ENCODE peak calls at places on chromosomes 11 and 22, in seven cellular contexts. One of them, this sample, is unnamed.

GRCh38 chr22:48746789-48747425 is 1080.8 kb downstream of the BRD1 start:
- DNase-seq in NB4: no peak
- DNase-seq in transverse colon: no peak
- DNase-seq in heart left ventricle: no peak
- DNase-seq in body of pancreas: no peak
- DNase-seq in sigmoid colon: peak
- DNase-seq in uterus: no peak
- DNase-seq in this sample: no peak

GRCh38 chr11:96235725-96236124 is 107.3 kb downstream of the MAML2 start:
- DNase-seq in heart left ventricle: no peak
- DNase-seq in transverse colon: no peak
- DNase-seq in NB4: no peak
- DNase-seq in uterus: no peak
- DNase-seq in body of pancreas: no peak
- DNase-seq in sigmoid colon: no peak
- DNase-seq in this sample: no peak

GRCh38 chr11:116328410-116328809 is 444.4 kb downstream of the BUD13 start:
- DNase-seq in uterus: no peak
- DNase-seq in body of pancreas: no peak
- DNase-seq in transverse colon: no peak
- DNase-seq in heart left ventricle: no peak
- DNase-seq in sigmoid colon: no peak
- DNase-seq in NB4: no peak
- DNase-seq in this sample: no peak

GRCh38 chr22:24101966-24102365 is 79.3 kb upstream of the SUSD2 start:
- DNase-seq in sigmoid colon: no peak
- DNase-seq in heart left ventricle: peak
- DNase-seq in transverse colon: no peak
- DNase-seq in body of pancreas: no peak
- DNase-seq in uterus: no peak
- DNase-seq in NB4: peak
- DNase-seq in this sample: peak

GRCh38 chr11:79244175-79244804 is 196.5 kb downstream of the TENM4 start:
- DNase-seq in NB4: peak
- DNase-seq in uterus: peak
- DNase-seq in sigmoid colon: no peak
- DNase-seq in heart left ventricle: no peak
- DNase-seq in transverse colon: no peak
- DNase-seq in body of pancreas: no peak
- DNase-seq in this sample: no peak

GRCh38 chr11:83681045-83681781 is 395.0 kb upstream of the CCDC90B start:
- DNase-seq in NB4: no peak
- DNase-seq in transverse colon: no peak
- DNase-seq in sigmoid colon: no peak
- DNase-seq in body of pancreas: no peak
- DNase-seq in uterus: no peak
- DNase-seq in heart left ventricle: no peak
- DNase-seq in this sample: no peak

GRCh38 chr22:43202756-43203155 is 15.8 kb upstream of the TTLL12 start:
- DNase-seq in transverse colon: no peak
- DNase-seq in heart left ventricle: no peak
- DNase-seq in body of pancreas: no peak
- DNase-seq in NB4: no peak
- DNase-seq in uterus: no peak
- DNase-seq in sigmoid colon: no peak
- DNase-seq in this sample: no peak

GRCh38 chr11:64441127-64441526 is 82.2 kb downstream of the RPS6KA4 start:
- DNase-seq in uterus: no peak
- DNase-seq in NB4: no peak
- DNase-seq in body of pancreas: no peak
- DNase-seq in heart left ventricle: no peak
- DNase-seq in transverse colon: no peak
- DNase-seq in sigmoid colon: no peak
- DNase-seq in this sample: no peak

GRCh38 chr22:19882446-19883381 is 28.0 kb upstream of the GNB1L start:
- DNase-seq in sigmoid colon: peak
- DNase-seq in uterus: peak
- DNase-seq in body of pancreas: peak
- DNase-seq in transverse colon: no peak
- DNase-seq in NB4: no peak
- DNase-seq in heart left ventricle: peak
- DNase-seq in this sample: peak

GRCh38 chr11:32758291-32758690 is 36.2 kb downstream of the CCDC73 start:
- DNase-seq in uterus: no peak
- DNase-seq in body of pancreas: no peak
- DNase-seq in heart left ventricle: no peak
- DNase-seq in transverse colon: no peak
- DNase-seq in NB4: no peak
- DNase-seq in sigmoid colon: no peak
- DNase-seq in this sample: no peak

GRCh38 chr11:124886476-124886875 is 11.2 kb downstream of the ROBO4 start:
- DNase-seq in NB4: no peak
- DNase-seq in sigmoid colon: peak
- DNase-seq in body of pancreas: no peak
- DNase-seq in heart left ventricle: no peak
- DNase-seq in transverse colon: no peak
- DNase-seq in uterus: no peak
- DNase-seq in this sample: no peak

GRCh38 chr11:134988495-134988894 is 576.5 kb upstream of the B3GAT1 start:
- DNase-seq in sigmoid colon: no peak
- DNase-seq in uterus: no peak
- DNase-seq in transverse colon: no peak
- DNase-seq in heart left ventricle: no peak
- DNase-seq in body of pancreas: no peak
- DNase-seq in NB4: no peak
- DNase-seq in this sample: no peak

GRCh38 chr11:44708063-44708462 is 18.7 kb upstream of the TSPAN18 start:
- DNase-seq in uterus: no peak
- DNase-seq in body of pancreas: no peak
- DNase-seq in sigmoid colon: no peak
- DNase-seq in transverse colon: no peak
- DNase-seq in heart left ventricle: no peak
- DNase-seq in NB4: no peak
- DNase-seq in this sample: no peak

GRCh38 chr11:45026835-45027234 is 76.2 kb upstream of the TP53I11 start:
- DNase-seq in body of pancreas: no peak
- DNase-seq in heart left ventricle: no peak
- DNase-seq in transverse colon: no peak
- DNase-seq in uterus: no peak
- DNase-seq in NB4: no peak
- DNase-seq in sigmoid colon: no peak
- DNase-seq in this sample: no peak

GRCh38 chr11:10488581-10489443 is 33.7 kb downstream of the AMPD3 start:
- DNase-seq in sigmoid colon: peak
- DNase-seq in transverse colon: peak
- DNase-seq in body of pancreas: no peak
- DNase-seq in heart left ventricle: no peak
- DNase-seq in NB4: no peak
- DNase-seq in uterus: no peak
- DNase-seq in this sample: no peak
- TF ChIP-seq POLR2A in sigmoid colon: no peak
- TF ChIP-seq POLR2A in transverse colon: no peak
- TF ChIP-seq POLR2A in body of pancreas: no peak
- TF ChIP-seq POLR2A in heart left ventricle: no peak
- TF ChIP-seq POLR2A in NB4: no peak
- TF ChIP-seq POLR2A in uterus: no peak
- TF ChIP-seq POLR2A in this sample: no peak

DNA sequence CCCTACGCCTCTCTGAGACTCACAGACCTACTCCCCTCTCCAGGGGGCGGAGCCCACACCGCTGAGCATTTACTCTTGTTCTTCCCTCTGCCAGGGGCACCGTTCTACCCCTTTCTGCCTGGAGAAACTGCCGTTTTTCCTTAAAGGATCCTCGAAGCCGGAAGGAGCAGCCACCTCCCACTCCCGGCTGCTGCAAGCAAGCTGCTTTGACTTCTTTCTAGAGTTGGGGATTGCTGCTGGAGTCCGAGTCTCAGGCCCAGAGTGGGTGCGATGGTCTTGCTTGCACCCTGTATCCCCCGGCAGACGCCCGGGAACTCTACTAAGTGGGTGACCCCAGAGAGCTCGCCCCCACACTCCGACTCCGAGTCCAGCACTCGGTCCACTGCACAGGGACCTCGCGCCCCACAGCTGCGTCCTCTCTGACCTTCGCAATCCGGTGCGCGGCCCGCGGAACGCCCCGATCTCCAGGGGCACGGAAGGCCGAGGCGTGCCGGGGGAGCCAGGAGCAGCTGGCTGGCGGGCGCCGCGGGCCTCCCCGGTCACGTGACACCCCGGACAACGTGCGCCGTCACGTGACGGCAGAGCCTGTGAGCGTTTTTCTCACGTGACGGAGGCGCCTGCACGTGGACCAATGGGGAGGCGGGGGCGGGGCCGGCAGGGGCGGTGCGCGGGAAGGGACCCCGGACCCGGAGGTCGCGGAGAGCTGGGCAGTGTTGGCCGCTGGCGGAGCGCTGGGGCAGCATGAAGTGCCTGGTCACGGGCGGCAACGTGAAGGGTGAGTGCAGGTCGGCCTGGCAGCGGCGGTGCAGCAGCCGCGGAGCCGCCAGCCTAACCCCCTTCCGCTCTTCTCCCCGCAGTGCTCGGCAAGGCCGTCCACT is at the start of gene RAD9A:
- DNase-seq in heart left ventricle: peak
- DNase-seq in sigmoid colon: peak
- DNase-seq in NB4: peak
- DNase-seq in uterus: peak
- DNase-seq in body of pancreas: peak
- DNase-seq in transverse colon: peak
- DNase-seq in this sample: peak
- TF ChIP-seq POLR2A in heart left ventricle: peak
- TF ChIP-seq POLR2A in sigmoid colon: peak
- TF ChIP-seq POLR2A in NB4: peak
- TF ChIP-seq POLR2A in uterus: peak
- TF ChIP-seq POLR2A in body of pancreas: peak
- TF ChIP-seq POLR2A in transverse colon: peak
- TF ChIP-seq POLR2A in this sample: peak

GRCh38 chr11:94928146-94928995 is 45.0 kb downstream of the CWC15 start:
- DNase-seq in uterus: no peak
- DNase-seq in body of pancreas: no peak
- DNase-seq in NB4: no peak
- DNase-seq in transverse colon: no peak
- DNase-seq in heart left ventricle: no peak
- DNase-seq in sigmoid colon: no peak
- DNase-seq in this sample: no peak

GRCh38 chr11:94925422-94926270 is 47.7 kb downstream of the CWC15 start:
- DNase-seq in NB4: no peak
- DNase-seq in transverse colon: no peak
- DNase-seq in sigmoid colon: no peak
- DNase-seq in uterus: no peak
- DNase-seq in heart left ventricle: no peak
- DNase-seq in body of pancreas: no peak
- DNase-seq in this sample: no peak

GRCh38 chr11:94924074-94925031 is 49.0 kb downstream of the CWC15 start:
- DNase-seq in NB4: no peak
- DNase-seq in sigmoid colon: no peak
- DNase-seq in body of pancreas: no peak
- DNase-seq in heart left ventricle: no peak
- DNase-seq in transverse colon: no peak
- DNase-seq in uterus: no peak
- DNase-seq in this sample: no peak

GRCh38 chr11:94926271-94926625 is 47.1 kb downstream of the CWC15 start:
- DNase-seq in body of pancreas: no peak
- DNase-seq in transverse colon: no peak
- DNase-seq in sigmoid colon: no peak
- DNase-seq in uterus: no peak
- DNase-seq in NB4: no peak
- DNase-seq in heart left ventricle: no peak
- DNase-seq in this sample: no peak

DNA sequence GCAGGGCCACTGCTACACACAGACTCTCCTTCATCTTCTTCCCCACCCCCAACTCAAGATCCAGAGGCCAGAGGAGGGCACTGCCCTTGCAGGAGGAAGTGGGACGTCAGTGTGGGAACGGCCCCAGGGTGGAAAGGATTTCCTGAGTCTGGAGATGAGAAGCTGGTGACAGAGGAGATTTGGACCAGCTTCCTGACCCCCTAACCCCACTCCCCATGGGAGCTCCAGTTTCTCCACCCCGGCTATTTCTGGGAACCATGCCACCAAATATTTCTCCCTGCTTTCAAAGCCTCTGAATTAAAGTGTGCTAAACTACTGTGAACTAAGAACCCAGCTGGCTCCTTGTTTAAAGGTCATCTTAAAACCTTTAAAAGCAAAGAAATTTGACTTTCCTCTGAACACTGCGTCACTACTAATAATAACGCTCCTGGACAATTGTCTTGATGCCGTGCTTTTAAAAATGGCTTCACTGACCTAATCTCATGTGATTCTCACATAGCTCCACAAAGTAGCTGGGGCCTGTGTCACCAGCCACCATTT is 46.6 kb downstream of the CWC15 start:
- DNase-seq in sigmoid colon: peak
- DNase-seq in transverse colon: peak
- DNase-seq in uterus: peak
- DNase-seq in heart left ventricle: peak
- DNase-seq in body of pancreas: peak
- DNase-seq in NB4: peak
- DNase-seq in this sample: peak
- TF ChIP-seq POLR2A in sigmoid colon: no peak
- TF ChIP-seq POLR2A in transverse colon: no peak
- TF ChIP-seq POLR2A in uterus: no peak
- TF ChIP-seq POLR2A in heart left ventricle: no peak
- TF ChIP-seq POLR2A in body of pancreas: no peak
- TF ChIP-seq POLR2A in NB4: no peak
- TF ChIP-seq POLR2A in this sample: no peak

GRCh38 chr11:69111578-69112247 is 44.0 kb upstream of the SMIM38 start:
- DNase-seq in transverse colon: no peak
- DNase-seq in uterus: no peak
- DNase-seq in heart left ventricle: no peak
- DNase-seq in NB4: no peak
- DNase-seq in sigmoid colon: no peak
- DNase-seq in body of pancreas: peak
- DNase-seq in this sample: peak
- TF ChIP-seq POLR2A in transverse colon: no peak
- TF ChIP-seq POLR2A in uterus: no peak
- TF ChIP-seq POLR2A in heart left ventricle: no peak
- TF ChIP-seq POLR2A in NB4: no peak
- TF ChIP-seq POLR2A in sigmoid colon: no peak
- TF ChIP-seq POLR2A in body of pancreas: no peak
- TF ChIP-seq POLR2A in this sample: no peak

GRCh38 chr11:131186629-131187075 is 183.8 kb upstream of the NTM start:
- DNase-seq in heart left ventricle: no peak
- DNase-seq in transverse colon: no peak
- DNase-seq in uterus: no peak
- DNase-seq in NB4: peak
- DNase-seq in sigmoid colon: no peak
- DNase-seq in body of pancreas: no peak
- DNase-seq in this sample: no peak
- TF ChIP-seq POLR2A in heart left ventricle: no peak
- TF ChIP-seq POLR2A in transverse colon: no peak
- TF ChIP-seq POLR2A in uterus: no peak
- TF ChIP-seq POLR2A in NB4: no peak
- TF ChIP-seq POLR2A in sigmoid colon: no peak
- TF ChIP-seq POLR2A in body of pancreas: no peak
- TF ChIP-seq POLR2A in this sample: no peak

This sample was measured in right lobe of liver.